ENCODE peak calls at places on chromosomes 1 and 21, in four cellular contexts. One of them, this sample, is unnamed.

GRCh38 chr1:65025794-65026193 is 59.4 kb upstream of the JAK1 start:
- DNase-seq in H9: no peak
- DNase-seq in neural progenitor cell: no peak
- DNase-seq in spleen: no peak
- DNase-seq in this sample: no peak

GRCh38 chr1:80639777-80640533 is 1160.8 kb upstream of the ADGRL2 start:
- DNase-seq in neural progenitor cell: no peak
- DNase-seq in spleen: no peak
- DNase-seq in H9: no peak
- DNase-seq in this sample: no peak

GRCh38 chr1:93976711-93977328 is 67.6 kb upstream of the GCLM start:
- DNase-seq in neural progenitor cell: no peak
- DNase-seq in H9: no peak
- DNase-seq in spleen: no peak
- DNase-seq in this sample: no peak

GRCh38 chr1:157153743-157154142 is 15.5 kb upstream of the ETV3 start:
- DNase-seq in neural progenitor cell: no peak
- DNase-seq in spleen: no peak
- DNase-seq in H9: no peak
- DNase-seq in this sample: no peak

GRCh38 chr21:41373253-41373652 is 11.4 kb downstream of the MX2 start:
- DNase-seq in neural progenitor cell: no peak
- DNase-seq in spleen: peak; percentile 52
- DNase-seq in H9: no peak
- DNase-seq in this sample: no peak

GRCh38 chr21:46184625-46185555 is 631 bp upstream of the SPATC1L start:
- DNase-seq in neural progenitor cell: peak; percentile 93
- DNase-seq in spleen: peak; percentile 94
- DNase-seq in H9: peak; percentile 95
- DNase-seq in this sample: no peak

GRCh38 chr1:165169729-165170128 is 186.8 kb downstream of the LMX1A start:
- DNase-seq in spleen: no peak
- DNase-seq in neural progenitor cell: no peak
- DNase-seq in H9: no peak
- DNase-seq in this sample: no peak

GRCh38 chr1:180580237-180580636 is 21.5 kb downstream of the OVAAL start:
- DNase-seq in H9: no peak
- DNase-seq in spleen: no peak
- DNase-seq in neural progenitor cell: peak; percentile 43
- DNase-seq in this sample: no peak

GRCh38 chr1:233085566-233085965 is 135.2 kb downstream of the NTPCR start:
- DNase-seq in H9: no peak
- DNase-seq in neural progenitor cell: no peak
- DNase-seq in spleen: no peak
- DNase-seq in this sample: no peak

GRCh38 chr1:29172415-29172814 is 9.3 kb downstream of the SRSF4 start:
- DNase-seq in H9: no peak
- DNase-seq in spleen: peak; percentile 19
- DNase-seq in neural progenitor cell: no peak
- DNase-seq in this sample: no peak

GRCh38 chr1:86704972-86705632 is 726 bp downstream of the SH3GLB1 start:
- DNase-seq in H9: peak; percentile 52
- DNase-seq in neural progenitor cell: peak; percentile 75
- DNase-seq in spleen: no peak
- DNase-seq in this sample: no peak

GRCh38 chr1:180952657-180953013 is 39.9 kb downstream of the KIAA1614 start:
- DNase-seq in spleen: peak; percentile 62
- DNase-seq in H9: no peak
- DNase-seq in neural progenitor cell: no peak
- DNase-seq in this sample: no peak

GRCh38 chr1:25573961-25574360 is 30.6 kb downstream of the LDLRAP1 start:
- DNase-seq in spleen: no peak
- DNase-seq in H9: no peak
- DNase-seq in neural progenitor cell: no peak
- DNase-seq in this sample: no peak
- H3K27ac ChIP-seq in spleen: no peak overlapping the region
- H3K27ac ChIP-seq in H9: no peak overlapping the region
- H3K27ac ChIP-seq in neural progenitor cell: no peak overlapping the region
- H3K27ac ChIP-seq in this sample: no peak overlapping the region

GRCh38 chr1:8441466-8441865 is 123.6 kb downstream of the SLC45A1 start:
- DNase-seq in spleen: no peak
- DNase-seq in H9: no peak
- DNase-seq in neural progenitor cell: no peak
- DNase-seq in this sample: no peak

GRCh38 chr1:8437286-8437685 is 119.4 kb downstream of the SLC45A1 start:
- DNase-seq in neural progenitor cell: no peak
- DNase-seq in spleen: no peak
- DNase-seq in H9: no peak
- DNase-seq in this sample: no peak

GRCh38 chr1:8438449-8438848 is 120.5 kb downstream of the SLC45A1 start:
- DNase-seq in neural progenitor cell: no peak
- DNase-seq in H9: no peak
- DNase-seq in spleen: no peak
- DNase-seq in this sample: no peak

GRCh38 chr1:8435569-8436071 is 117.7 kb downstream of the SLC45A1 start:
- DNase-seq in neural progenitor cell: no peak
- DNase-seq in H9: no peak
- DNase-seq in spleen: no peak
- DNase-seq in this sample: no peak

DNA sequence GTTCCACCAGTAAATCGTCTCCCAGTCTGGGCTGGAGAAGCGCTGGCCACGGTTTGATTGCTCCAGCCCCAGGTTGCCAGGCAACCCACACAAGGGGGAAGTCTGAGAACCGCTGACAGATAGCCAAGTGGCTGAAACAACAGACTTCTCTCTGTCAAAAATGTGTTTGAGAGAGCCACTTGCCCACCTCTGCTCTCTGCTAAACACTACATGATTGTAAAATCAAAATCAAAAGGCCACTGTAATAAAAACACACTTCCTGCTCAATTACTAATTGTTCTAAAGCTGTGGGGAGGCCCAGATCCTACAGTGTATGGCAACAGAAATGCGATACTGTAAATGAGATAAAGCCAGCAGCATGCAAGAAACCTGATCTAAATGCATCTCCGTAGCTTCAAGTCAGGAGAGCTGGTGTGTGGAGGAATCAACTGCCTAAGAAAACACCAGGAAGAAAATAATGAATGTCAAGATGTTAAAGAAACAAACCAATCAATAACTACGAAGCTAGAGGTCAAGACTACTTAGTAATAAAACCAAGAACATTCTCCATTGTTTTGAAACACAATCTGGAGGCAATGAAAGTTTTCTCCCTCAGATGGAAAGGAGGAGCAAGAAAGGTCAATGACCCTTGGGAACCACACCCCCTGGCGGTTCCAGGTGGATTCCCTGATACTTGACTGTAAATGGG is 121.2 kb downstream of the SLC45A1 start:
- DNase-seq in spleen: peak; percentile 93
- DNase-seq in H9: peak; percentile 66
- DNase-seq in neural progenitor cell: peak; percentile 80
- DNase-seq in this sample: peak; percentile 49
- TF ChIP-seq CTCF in spleen: no peak
- TF ChIP-seq CTCF in H9: peak; percentile 73
- TF ChIP-seq CTCF in neural progenitor cell: peak; percentile 52
- TF ChIP-seq CTCF in this sample: no peak

DNA sequence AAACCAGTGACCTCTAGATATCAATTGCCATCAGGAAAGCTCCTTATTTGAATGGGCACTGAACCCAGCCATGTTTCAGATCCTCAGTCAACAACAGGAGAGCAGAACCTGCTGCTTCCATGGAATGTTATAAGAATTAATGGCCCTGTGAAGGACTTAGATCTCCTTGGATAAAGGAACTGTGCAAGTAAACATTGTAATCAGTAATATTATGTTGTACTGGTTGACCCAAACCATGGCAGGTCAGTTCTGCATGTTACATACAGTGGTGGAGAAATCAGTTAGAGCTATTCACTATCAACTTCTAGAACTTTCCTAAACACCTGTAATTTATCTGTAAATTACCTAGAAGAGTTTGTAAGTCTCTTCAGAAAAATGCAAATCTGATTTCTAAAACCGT is 11.2 kb upstream of the CLDN8 start:
- DNase-seq in neural progenitor cell: no peak
- DNase-seq in H9: no peak
- DNase-seq in spleen: no peak
- DNase-seq in this sample: no peak
- H3K9me3 ChIP-seq in neural progenitor cell: no peaks in the 10 kb centered on the region
- H3K9me3 ChIP-seq in H9: no peaks in the 10 kb centered on the region
- H3K9me3 ChIP-seq in spleen: no peaks in the 10 kb centered on the region
- H3K9me3 ChIP-seq in this sample: no peaks in the 10 kb centered on the region

GRCh38 chr1:6171546-6172124 is 8.5 kb downstream of the CHD5 start:
- DNase-seq in neural progenitor cell: peak; percentile 62
- DNase-seq in H9: peak; percentile 74
- DNase-seq in spleen: no peak
- DNase-seq in this sample: no peak
- H3K27ac ChIP-seq in neural progenitor cell: no peak overlapping the region
- H3K27ac ChIP-seq in H9: no peak overlapping the region
- H3K27ac ChIP-seq in spleen: no peak overlapping the region
- H3K27ac ChIP-seq in this sample: no peak overlapping the region

GRCh38 chr21:44487831-44488230 is 32.5 kb downstream of the LRRC3 start:
- DNase-seq in H9: no peak
- DNase-seq in spleen: peak; percentile 58
- DNase-seq in neural progenitor cell: peak; percentile 45
- DNase-seq in this sample: no peak
- TF ChIP-seq CTCF in H9: peak; percentile 90
- TF ChIP-seq CTCF in spleen: peak; percentile 39
- TF ChIP-seq CTCF in neural progenitor cell: peak; percentile 66
- TF ChIP-seq CTCF in this sample: no peak

DNA sequence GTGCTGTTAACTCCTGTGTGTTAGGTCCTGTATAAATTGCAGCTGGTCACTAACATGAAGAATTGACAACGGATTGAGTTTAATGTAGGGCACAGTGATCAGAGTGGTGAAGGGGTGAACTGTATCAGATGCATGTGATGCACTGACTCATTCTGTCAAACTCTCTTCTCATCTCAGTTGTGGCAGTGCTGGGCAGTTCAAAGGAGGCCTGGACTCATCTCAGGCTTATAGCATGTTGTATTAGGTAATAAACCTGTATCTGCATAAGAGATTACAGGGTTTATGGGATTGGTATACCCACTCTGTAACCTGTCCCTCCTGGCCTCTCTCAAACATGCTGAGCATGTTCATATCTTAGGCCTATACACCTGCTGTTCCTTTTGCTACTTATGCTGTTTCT is 12.4 kb upstream of the GBP3 start:
- DNase-seq in H9: no peak
- DNase-seq in spleen: no peak
- DNase-seq in neural progenitor cell: no peak
- DNase-seq in this sample: no peak
- H3K9me3 ChIP-seq in H9: no peaks in the 10 kb centered on the region
- H3K9me3 ChIP-seq in spleen: no peaks in the 10 kb centered on the region
- H3K9me3 ChIP-seq in neural progenitor cell: no peaks in the 10 kb centered on the region
- H3K9me3 ChIP-seq in this sample: no peaks in the 10 kb centered on the region

GRCh38 chr1:67750690-67751052 is 65.7 kb downstream of the GADD45A start:
- DNase-seq in H9: no peak
- DNase-seq in neural progenitor cell: no peak
- DNase-seq in spleen: no peak
- DNase-seq in this sample: no peak

GRCh38 chr1:67749844-67750689 is 65.1 kb downstream of the GADD45A start:
- DNase-seq in spleen: no peak
- DNase-seq in H9: no peak
- DNase-seq in neural progenitor cell: peak; percentile 49
- DNase-seq in this sample: peak; percentile 62

GRCh38 chr1:67748147-67748546 is 63.1 kb downstream of the GADD45A start:
- DNase-seq in neural progenitor cell: no peak
- DNase-seq in spleen: no peak
- DNase-seq in H9: no peak
- DNase-seq in this sample: no peak

GRCh38 chr1:67748630-67749029 is 63.6 kb downstream of the GADD45A start:
- DNase-seq in neural progenitor cell: no peak
- DNase-seq in spleen: no peak
- DNase-seq in H9: no peak
- DNase-seq in this sample: no peak

DNA sequence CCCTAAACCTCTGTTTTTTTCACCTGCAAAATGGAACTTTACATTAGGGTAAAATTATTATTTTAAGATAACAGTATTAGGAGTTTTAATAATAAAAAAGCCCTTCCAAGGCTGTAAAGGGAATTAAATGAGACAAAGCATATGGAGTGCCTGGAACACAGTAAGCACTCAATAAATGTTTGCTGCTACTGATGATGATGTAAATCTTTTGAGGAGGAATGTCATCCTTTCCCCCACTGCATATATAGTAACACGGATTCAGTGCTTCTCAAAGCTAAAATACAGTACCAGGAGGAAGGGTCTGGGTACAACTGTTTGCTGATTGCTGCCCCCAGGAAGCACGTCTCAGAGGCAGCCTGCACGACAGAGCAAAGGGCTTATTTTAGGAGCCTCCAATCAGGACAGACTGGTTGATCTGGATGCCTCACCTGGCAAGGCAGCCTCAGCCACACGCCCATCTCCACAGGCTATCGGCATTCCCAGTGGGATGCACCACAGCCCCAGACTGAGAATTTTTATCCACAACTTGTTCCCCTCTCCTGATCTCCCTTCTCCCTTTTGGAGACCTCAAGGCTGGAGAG is 64.4 kb downstream of the GADD45A start:
- DNase-seq in spleen: no peak
- DNase-seq in neural progenitor cell: peak; percentile 28
- DNase-seq in H9: peak; percentile 81
- DNase-seq in this sample: no peak
- H3K27ac ChIP-seq in spleen: peak overlapping the region; percentile 55
- H3K27ac ChIP-seq in neural progenitor cell: peak overlapping the region; percentile 62
- H3K27ac ChIP-seq in H9: peak overlapping the region; percentile 66
- H3K27ac ChIP-seq in this sample: peak overlapping the region; percentile 97

DNA sequence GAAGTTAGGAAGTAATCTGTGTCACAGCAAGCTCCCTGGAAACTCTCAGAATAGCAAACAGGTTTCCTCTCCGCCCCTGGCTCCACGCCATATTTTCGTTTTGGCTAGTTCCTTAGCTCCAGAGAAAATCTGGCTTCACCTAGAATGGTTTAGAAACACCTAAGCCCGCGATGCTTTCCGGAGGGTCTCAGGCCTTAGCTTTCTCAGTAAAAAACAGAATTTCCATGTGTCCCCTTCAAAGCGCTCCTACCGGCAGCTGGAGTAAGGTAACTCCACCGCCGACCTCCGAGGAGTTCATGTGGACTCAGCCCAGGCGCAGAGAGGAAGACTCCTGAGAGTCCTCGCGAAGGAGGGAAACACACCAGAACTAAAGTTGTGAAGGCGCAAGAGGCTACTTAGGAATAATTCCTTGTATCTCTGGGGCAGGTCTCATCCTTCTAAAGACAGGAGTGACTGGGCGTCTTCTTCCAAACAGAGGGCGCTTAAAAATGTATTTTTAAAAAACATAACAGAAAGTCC is 406 bp downstream of the KIAA0040 start:
- DNase-seq in H9: peak; percentile 53
- DNase-seq in spleen: peak; percentile 82
- DNase-seq in neural progenitor cell: peak; percentile 42
- DNase-seq in this sample: no peak
- TF ChIP-seq CTCF in H9: no peak
- TF ChIP-seq CTCF in spleen: peak; percentile 0
- TF ChIP-seq CTCF in neural progenitor cell: no peak
- TF ChIP-seq CTCF in this sample: no peak

DNA sequence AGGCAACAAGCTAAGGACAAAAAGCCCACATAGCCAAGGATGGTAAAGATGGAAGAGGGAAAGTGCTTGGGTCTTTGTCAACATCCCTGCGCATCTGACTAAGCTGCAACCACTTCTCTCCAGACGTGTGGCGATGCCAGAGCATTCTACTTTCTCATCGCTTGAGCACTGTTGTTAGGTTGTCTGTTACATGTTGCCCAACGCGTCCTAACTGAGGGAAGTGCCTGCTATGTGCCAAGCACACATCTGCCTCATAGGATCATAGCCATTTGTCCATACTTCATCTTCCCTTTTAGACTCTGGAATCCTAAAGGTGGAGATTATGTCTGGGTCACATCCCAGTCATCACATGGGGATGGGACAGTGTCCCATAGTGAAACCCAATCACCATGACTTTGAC is 464.9 kb downstream of the MATN1 start:
- DNase-seq in spleen: peak; percentile 14
- DNase-seq in H9: no peak
- DNase-seq in neural progenitor cell: no peak
- DNase-seq in this sample: no peak
- H3K9me3 ChIP-seq in spleen: no peaks in the 10 kb centered on the region
- H3K9me3 ChIP-seq in H9: no peaks in the 10 kb centered on the region
- H3K9me3 ChIP-seq in neural progenitor cell: no peaks in the 10 kb centered on the region
- H3K9me3 ChIP-seq in this sample: no peaks in the 10 kb centered on the region